ENCODE peak calls at places on chromosomes 2 and 18, in five cellular contexts. S, I, N, P and Q are unnamed samples.

GRCh38 chr2:20156826-20157605 is 67.9 kb downstream of the SDC1 start:
- DNase-seq in S (no peak), I (no peak), N (no peak), P (peak), Q (no peak)

GRCh38 chr2:229627728-229628127 is 86.6 kb downstream of the DNER start:
- DNase-seq in S (no peak), I (no peak), N (no peak), P (no peak), Q (no peak)

GRCh38 chr18:74468547-74469014 is 11.5 kb upstream of the DIPK1C start:
- DNase-seq in S (no peak), I (no peak), N (no peak), P (no peak), Q (no peak)

GRCh38 chr18:2827076-2827475 is 19.7 kb upstream of the EMILIN2 start:
- DNase-seq in S (no peak), I (no peak), N (no peak), P (no peak), Q (peak)

GRCh38 chr2:202056611-202057010 is 16.4 kb upstream of the KIAA2012 start:
- DNase-seq in S (peak), I (no peak), N (no peak), P (no peak), Q (peak)

GRCh38 chr18:68418881-68419280 is 296.0 kb downstream of the TMX3 start:
- DNase-seq in S (peak), I (peak), N (no peak), P (no peak), Q (peak)

GRCh38 chr2:235607541-235608199 is 113.8 kb downstream of the AGAP1 start:
- DNase-seq in S (peak), I (no peak), N (no peak), P (no peak), Q (peak)

GRCh38 chr2:128914320-128914719 is 595.7 kb upstream of the HS6ST1 start:
- DNase-seq in S (no peak), I (no peak), N (no peak), P (no peak), Q (no peak)

GRCh38 chr2:68774569-68775271 is 40.1 kb downstream of the ARHGAP25 start:
- DNase-seq in S (no peak), I (no peak), N (peak), P (no peak), Q (no peak)

GRCh38 chr2:190837991-190838390 is 42.6 kb upstream of the GLS start:
- DNase-seq in S (peak), I (no peak), N (no peak), P (no peak), Q (peak)

DNA sequence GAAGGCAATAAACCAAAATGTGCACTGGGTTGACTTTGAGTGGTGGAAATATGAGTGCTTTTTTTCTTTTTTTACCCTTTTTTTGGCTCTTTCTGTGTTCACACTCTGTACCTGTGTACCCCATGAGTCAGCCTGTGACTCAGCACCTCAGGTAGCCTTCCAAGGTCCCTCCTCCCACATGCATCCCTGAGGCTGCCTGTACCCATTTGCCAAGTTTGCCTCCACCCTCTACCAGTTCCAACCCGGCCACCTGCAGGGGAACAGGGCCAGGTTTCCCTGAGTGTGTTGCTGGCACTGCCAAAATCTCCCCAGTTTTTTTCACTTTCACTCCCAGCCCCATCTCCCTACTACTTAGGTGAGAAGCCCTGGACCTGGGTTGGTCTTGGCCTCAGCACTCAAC is 14.0 kb downstream of the CXCR1 start:
- DNase-seq in S (no peak), I (no peak), N (no peak), P (peak), Q (no peak)
- H3K4me3 ChIP-seq in S (no peak), I (no peak), N (no peak), P (no peak), Q (no peak)

DNA sequence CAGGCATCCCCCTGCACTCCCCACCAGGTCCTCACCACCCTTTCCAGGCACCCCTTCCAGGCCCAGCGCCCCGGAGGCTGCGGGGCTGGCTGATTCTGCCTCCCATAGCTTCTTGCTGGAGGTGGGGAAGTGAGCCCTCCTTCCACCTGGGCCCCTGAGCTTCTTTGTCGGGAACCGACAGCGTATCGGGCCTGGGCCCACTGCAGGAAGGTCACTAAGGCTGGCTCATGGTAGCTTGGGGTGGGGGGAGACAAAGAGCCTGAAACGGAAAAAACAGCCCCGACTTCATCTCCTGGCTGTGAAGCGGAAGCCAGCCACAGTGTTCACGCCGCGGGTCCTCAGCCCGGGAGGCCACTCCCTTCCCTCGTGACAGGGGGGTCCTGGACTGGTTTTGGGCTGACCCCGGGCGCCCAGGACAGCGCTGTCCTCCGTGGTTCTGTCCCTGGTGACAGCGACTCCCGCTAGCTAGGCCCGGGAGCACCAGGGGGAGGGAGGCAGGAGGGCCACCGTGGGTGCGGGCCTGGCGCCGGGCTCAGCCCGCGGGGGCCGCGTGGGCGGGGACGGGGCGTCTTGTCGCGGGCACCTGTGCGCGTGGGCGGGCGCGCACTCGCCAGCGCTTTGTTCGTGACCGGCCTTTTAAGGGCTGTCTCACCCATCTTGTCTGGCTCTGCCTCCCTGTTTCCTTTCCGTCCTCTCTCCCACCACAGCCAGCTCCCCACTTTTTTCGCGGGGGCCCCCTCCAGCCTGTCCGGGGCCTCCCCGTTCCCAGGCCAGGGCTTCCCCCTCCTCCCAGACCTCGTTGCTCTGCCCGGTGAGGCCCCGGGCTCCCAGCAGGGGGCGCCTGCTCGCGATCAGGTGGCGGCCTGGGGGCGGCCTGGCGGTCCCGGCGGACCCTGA is 64.9 kb downstream of the DNMT3A start:
- DNase-seq in S (peak), I (no peak), N (peak), P (peak), Q (peak)
- H3K4me3 ChIP-seq in S (no peak), I (no peak), N (peak), P (no peak), Q (no peak)

GRCh38 chr2:176109955-176110345 is 2.9 kb downstream of the HOXD11 start:
- DNase-seq in S (no peak), I (no peak), N (no peak), P (no peak), Q (no peak)

GRCh38 chr2:176105727-176106635 is 1.1 kb upstream of the HOXD11 start:
- DNase-seq in S (no peak), I (no peak), N (peak), P (no peak), Q (no peak)

GRCh38 chr2:176106636-176107539 is at the start of gene HOXD11:
- DNase-seq in S (no peak), I (no peak), N (peak), P (no peak), Q (no peak)

GRCh38 chr2:176109226-176109954 is 2.3 kb downstream of the HOXD11 start:
- DNase-seq in S (no peak), I (no peak), N (peak), P (no peak), Q (no peak)

DNA sequence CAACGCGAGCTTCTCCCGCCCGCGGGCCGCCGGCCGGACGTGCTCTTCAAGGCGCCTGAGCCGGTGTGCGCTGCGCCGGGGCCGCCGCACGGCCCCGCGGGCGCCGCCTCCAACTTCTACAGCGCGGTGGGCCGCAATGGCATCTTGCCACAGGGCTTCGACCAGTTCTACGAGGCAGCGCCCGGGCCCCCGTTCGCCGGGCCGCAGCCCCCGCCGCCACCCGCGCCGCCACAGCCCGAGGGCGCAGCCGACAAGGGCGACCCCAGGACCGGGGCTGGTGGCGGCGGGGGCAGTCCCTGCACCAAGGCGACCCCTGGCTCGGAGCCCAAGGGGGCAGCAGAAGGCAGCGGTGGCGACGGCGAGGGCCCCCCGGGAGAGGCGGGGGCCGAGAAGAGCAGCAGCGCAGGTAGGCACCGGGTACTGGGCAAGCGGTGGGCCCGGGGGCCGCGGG is 676 bp downstream of the HOXD11 start:
- DNase-seq in S (no peak), I (no peak), N (peak), P (no peak), Q (no peak)
- H3K4me3 ChIP-seq in S (no peak), I (no peak), N (no peak), P (no peak), Q (no peak)

GRCh38 chr2:64650257-64650656 is 3.5 kb downstream of the SERTAD2 start:
- DNase-seq in S (no peak), I (no peak), N (no peak), P (no peak), Q (no peak)

GRCh38 chr2:64652231-64653173 is 1.2 kb downstream of the SERTAD2 start:
- DNase-seq in S (peak), I (no peak), N (no peak), P (peak), Q (peak)

GRCh38 chr2:64650722-64651338 is 2.9 kb downstream of the SERTAD2 start:
- DNase-seq in S (no peak), I (no peak), N (no peak), P (peak), Q (no peak)

GRCh38 chr2:64653174-64654062 is at the start of gene SERTAD2:
- DNase-seq in S (peak), I (peak), N (peak), P (peak), Q (peak)

GRCh38 chr2:64651590-64651989 is 2.1 kb downstream of the SERTAD2 start:
- DNase-seq in S (no peak), I (no peak), N (no peak), P (no peak), Q (no peak)
- H3K4me3 ChIP-seq in S (peak), I (no peak), N (no peak), P (no peak), Q (no peak)

GRCh38 chr2:130728007-130728454 is 839 bp upstream of the GPR148 start:
- DNase-seq in S (no peak), I (no peak), N (no peak), P (peak), Q (peak)
- H3K4me3 ChIP-seq in S (peak), I (peak), N (peak), P (no peak), Q (peak)

GRCh38 chr2:33262097-33262496 is 214.4 kb upstream of the RASGRP3 start:
- DNase-seq in S (no peak), I (no peak), N (no peak), P (no peak), Q (no peak)
- H3K4me3 ChIP-seq in S (no peak), I (no peak), N (no peak), P (no peak), Q (no peak)

GRCh38 chr2:56580242-56580641 is 396.5 kb downstream of the CCDC85A start:
- DNase-seq in S (peak), I (no peak), N (no peak), P (no peak), Q (peak)
- H3K4me3 ChIP-seq in S (no peak), I (no peak), N (no peak), P (no peak), Q (no peak)

GRCh38 chr2:237433920-237434319 is 20.0 kb upstream of the COL6A3 start:
- DNase-seq in S (no peak), I (no peak), N (no peak), P (no peak), Q (no peak)

GRCh38 chr2:237431372-237431771 is 17.4 kb upstream of the COL6A3 start:
- DNase-seq in S (peak), I (no peak), N (no peak), P (no peak), Q (peak)

GRCh38 chr2:237429761-237430160 is 15.8 kb upstream of the COL6A3 start:
- DNase-seq in S (no peak), I (no peak), N (no peak), P (no peak), Q (peak)

GRCh38 chr2:237432484-237433092 is 18.6 kb upstream of the COL6A3 start:
- DNase-seq in S (peak), I (no peak), N (no peak), P (no peak), Q (peak)

DNA sequence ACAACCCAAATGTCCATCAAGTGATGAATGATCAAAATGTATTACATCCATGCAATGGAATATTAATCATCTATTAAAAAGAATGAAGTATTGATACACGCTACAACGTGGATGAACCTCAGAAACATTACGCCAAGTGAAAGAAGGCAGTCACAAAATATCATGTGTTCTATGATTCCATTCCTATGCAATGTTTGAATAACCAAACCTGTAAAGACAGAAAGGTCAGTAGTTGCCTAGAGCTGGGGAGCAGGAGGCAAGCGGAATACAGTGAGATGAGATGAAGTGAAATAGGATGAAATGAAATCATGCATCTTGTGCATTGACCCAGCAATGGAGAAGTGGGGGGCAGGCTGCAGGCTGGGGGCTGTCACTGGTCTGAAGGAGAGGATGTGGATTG is 17.9 kb upstream of the COL6A3 start:
- DNase-seq in S (no peak), I (no peak), N (no peak), P (no peak), Q (no peak)
- H3K4me3 ChIP-seq in S (no peak), I (no peak), N (no peak), P (no peak), Q (no peak)